ENCODE peak calls at places on chromosomes 16 and 17, in six cellular contexts. D, S, R, B, T and I are unnamed samples.

GRCh38 chr17:58507123-58507634 is 7.3 kb downstream of the MTMR4 start:
- DNase-seq in D (no peak), S (no peak), R (no peak), B (no peak), T (no peak), I (no peak)

GRCh38 chr16:81723098-81723723 is 55.9 kb upstream of the PLCG2 start:
- DNase-seq in D (no peak), S (peak; percentile 87), R (no peak), B (peak; percentile 72), T (no peak), I (peak; percentile 35)

GRCh38 chr17:61338000-61338864 is 61.4 kb upstream of the TBX2 start:
- DNase-seq in D (no peak), S (no peak), R (no peak), B (no peak), T (no peak), I (no peak)

GRCh38 chr17:8292639-8293395 is 2.4 kb downstream of the SLC25A35 start:
- DNase-seq in D (peak; percentile 52), S (no peak), R (no peak), B (no peak), T (no peak), I (no peak)

GRCh38 chr16:68367034-68367433 is 56.2 kb downstream of the PRMT7 start:
- DNase-seq in D (peak; percentile 90), S (peak; percentile 77), R (no peak), B (peak; percentile 72), T (peak; percentile 40), I (peak; percentile 34)

GRCh38 chr17:2102931-2103398 is 48.1 kb downstream of the HIC1 start:
- DNase-seq in D (no peak), S (no peak), R (no peak), B (no peak), T (no peak), I (peak; percentile 28)

GRCh38 chr17:63546308-63547082 is 3.8 kb upstream of the DCAF7 start:
- DNase-seq in D (peak; percentile 43), S (no peak), R (peak; percentile 44), B (no peak), T (no peak), I (no peak)

GRCh38 chr17:7932483-7932891 is 481 bp downstream of the CNTROB start:
- DNase-seq in D (no peak), S (peak; percentile 30), R (no peak), B (peak; percentile 45), T (no peak), I (peak; percentile 21)

GRCh38 chr17:74217036-74217725 is 3.8 kb downstream of the TTYH2 start:
- DNase-seq in D (no peak), S (no peak), R (no peak), B (no peak), T (no peak), I (no peak)

GRCh38 chr16:76059186-76059585 is 218.0 kb upstream of the CNTNAP4 start:
- DNase-seq in D (no peak), S (no peak), R (no peak), B (no peak), T (no peak), I (no peak)

GRCh38 chr17:2723997-2724782 is 12.6 kb upstream of the CLUH start:
- DNase-seq in D (peak; percentile 97), S (no peak), R (no peak), B (peak; percentile 74), T (peak; percentile 82), I (no peak)

GRCh38 chr17:307741-308507 is 44.7 kb downstream of the RPH3AL start:
- DNase-seq in D (no peak), S (no peak), R (no peak), B (no peak), T (peak; percentile 43), I (no peak)

GRCh38 chr16:24041834-24042631 is 206.2 kb downstream of the PRKCB start:
- DNase-seq in D (peak; percentile 91), S (peak; percentile 77), R (peak; percentile 67), B (peak; percentile 68), T (no peak), I (peak; percentile 35)

GRCh38 chr17:66472123-66472522 is 169.7 kb downstream of the PRKCA start:
- DNase-seq in D (no peak), S (no peak), R (no peak), B (no peak), T (no peak), I (no peak)

GRCh38 chr16:23058576-23058975 is 90.7 kb downstream of the USP31 start:
- DNase-seq in D (no peak), S (no peak), R (no peak), B (no peak), T (no peak), I (no peak)

GRCh38 chr16:53429221-53429943 is 4.9 kb upstream of the RBL2 start:
- DNase-seq in D (no peak), S (peak; percentile 60), R (no peak), B (no peak), T (no peak), I (peak; percentile 75)

GRCh38 chr17:70050192-70050591 is 24.8 kb upstream of the KCNJ16 start:
- DNase-seq in D (no peak), S (no peak), R (no peak), B (no peak), T (no peak), I (no peak)

GRCh38 chr17:63973930-63974593 is 1.3 kb upstream of the SCN4A start:
- DNase-seq in D (no peak), S (no peak), R (no peak), B (no peak), T (no peak), I (peak; percentile 96)

GRCh38 chr16:86306046-86306644 is 204.2 kb upstream of the FOXF1 start:
- DNase-seq in D (no peak), S (no peak), R (no peak), B (no peak), T (no peak), I (no peak)

GRCh38 chr17:18921912-18922451 is 30.0 kb upstream of the SLC5A10 start:
- DNase-seq in D (no peak), S (peak; percentile 27), R (no peak), B (peak; percentile 52), T (no peak), I (peak; percentile 55)

GRCh38 chr17:82241183-82241925 is 12.5 kb downstream of the SLC16A3 start:
- DNase-seq in D (no peak), S (no peak), R (peak; percentile 92), B (peak; percentile 72), T (peak; percentile 86), I (peak; percentile 91)

DNA sequence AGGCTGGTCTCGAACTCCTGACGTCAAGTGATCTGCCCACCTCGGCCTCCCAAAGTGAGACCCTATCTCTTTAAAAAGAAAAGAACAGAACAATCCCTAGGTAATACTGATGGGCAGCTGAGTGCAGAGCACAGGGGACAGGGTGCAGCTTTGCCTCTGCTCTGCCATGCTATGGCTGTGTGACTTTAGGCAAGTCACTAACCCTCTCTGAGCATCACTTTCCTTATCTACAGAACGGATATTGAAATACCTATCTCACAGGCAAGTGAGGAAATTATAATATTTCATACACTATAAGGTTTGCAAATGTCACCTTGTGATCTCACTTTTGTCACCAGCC is 4.1 kb downstream of the CASKIN2 start:
- DNase-seq in D (no peak), S (no peak), R (no peak), B (no peak), T (no peak), I (no peak)
- H3K4me3 ChIP-seq in D (no peak overlapping the region), S (no peak overlapping the region), R (peak overlapping the region; percentile 87), B (no peak overlapping the region), T (no peak overlapping the region), I (no peak overlapping the region)

DNA sequence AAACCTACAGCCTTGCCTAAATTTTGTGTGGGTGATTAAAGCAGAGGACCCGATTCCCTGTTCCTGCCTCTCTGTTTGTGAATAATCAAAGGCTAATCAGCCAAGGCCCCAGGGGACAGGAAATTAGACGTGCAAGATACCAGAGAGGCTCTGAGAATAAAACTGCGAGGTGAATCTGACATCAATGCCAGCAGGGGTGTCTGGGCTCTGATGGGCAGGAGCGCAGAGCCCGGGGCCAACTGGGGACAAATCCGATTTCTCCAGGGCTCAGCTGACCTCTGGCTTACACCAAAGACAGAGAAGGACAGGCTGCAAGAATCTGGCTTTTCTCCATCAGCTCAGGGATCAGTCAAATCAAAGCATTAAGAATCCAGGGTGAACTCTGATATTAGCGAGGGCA is 174.3 kb downstream of the XYLT1 start:
- DNase-seq in D (peak; percentile 55), S (no peak), R (no peak), B (no peak), T (no peak), I (no peak)
- TF ChIP-seq CTCF in D (no peak), S (no peak), R (no peak), B (no peak), T (no peak), I (no peak)

DNA sequence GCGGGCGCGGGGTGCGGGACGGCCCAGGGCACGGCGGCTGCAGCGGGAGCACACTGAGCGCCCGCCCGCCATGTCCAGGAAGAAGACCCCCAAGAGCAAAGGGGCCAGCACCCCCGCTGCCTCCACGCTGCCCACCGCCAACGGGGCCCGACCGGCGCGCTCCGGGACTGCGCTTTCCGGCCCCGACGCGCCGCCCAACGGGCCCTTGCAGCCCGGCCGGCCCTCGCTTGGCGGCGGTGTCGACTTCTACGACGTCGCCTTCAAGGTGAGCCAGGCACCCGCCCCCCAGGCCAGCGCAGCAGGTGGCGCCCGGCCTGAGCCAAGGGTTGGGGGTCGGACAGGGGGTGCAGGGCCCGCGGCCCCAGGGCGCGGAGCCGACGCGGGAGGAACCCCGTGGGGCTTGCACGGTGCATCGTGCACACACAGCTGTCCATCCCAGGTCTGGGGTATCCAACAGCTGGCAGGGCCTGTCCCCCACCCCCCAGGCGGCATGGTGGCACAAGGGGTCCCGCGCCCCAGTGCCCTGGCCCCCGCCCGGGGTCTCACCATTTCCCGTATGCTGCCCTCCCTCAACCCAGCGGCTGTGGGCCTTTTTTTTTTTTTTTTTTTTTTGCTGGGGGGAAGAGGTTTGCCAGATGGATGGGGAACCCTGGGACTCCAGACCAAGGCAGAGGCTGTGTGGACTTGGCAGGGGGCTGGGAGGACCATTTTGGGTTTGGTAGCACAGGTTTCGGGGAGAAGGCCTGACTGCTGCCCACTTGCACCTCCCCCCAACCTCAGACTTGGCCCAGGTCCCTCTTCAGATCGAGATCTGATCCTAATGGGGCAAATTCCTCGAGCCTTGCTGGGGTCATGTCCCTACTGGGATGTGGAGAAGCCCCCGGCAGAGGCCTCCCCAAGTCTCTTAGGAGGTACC is 547 bp downstream of the RAB26 start:
- DNase-seq in D (peak; percentile 76), S (peak; percentile 58), R (peak; percentile 62), B (peak; percentile 51), T (peak; percentile 68), I (peak; percentile 30)
- H3K4me3 ChIP-seq in D (peak overlapping the region; percentile 73), S (peak overlapping the region; percentile 48), R (peak overlapping the region; percentile 37), B (peak overlapping the region; percentile 53), T (no peak overlapping the region), I (no peak overlapping the region)

GRCh38 chr17:33021731-33022408 is 30.2 kb downstream of the SPACA3 start:
- DNase-seq in D (peak; percentile 65), S (no peak), R (no peak), B (no peak), T (no peak), I (no peak)
- TF ChIP-seq CTCF in D (peak; percentile 59), S (peak; percentile 21), R (no peak), B (no peak), T (no peak), I (no peak)

GRCh38 chr16:31216552-31217530 is at the start of gene PYDC1:
- DNase-seq in D (peak; percentile 86), S (no peak), R (no peak), B (no peak), T (no peak), I (peak; percentile 16)
- H3K4me3 ChIP-seq in D (peak within 1 kb of the TSS; percentile 65), S (no peak within 1 kb of the TSS), R (peak within 1 kb of the TSS; percentile 52), B (peak within 1 kb of the TSS; percentile 44), T (no peak within 1 kb of the TSS), I (no peak within 1 kb of the TSS)